ENCODE peak calls at places on chromosomes 11 and 22, in four cellular contexts. V is activated CD4-positive, alpha-beta T cell treated with anti-CD3 and anti-CD28 coated beads for 48 hours; N is GM12865; L is PC-3. M is an unnamed sample.

GRCh38 chr11:11263238-11264030 is 89.6 kb downstream of the CSNK2A3 start:
- DNase-seq in V (no peak), N (peak), L (peak), M (no peak)

GRCh38 chr11:64933935-64934693 is 1.6 kb downstream of the GPHA2 start:
- DNase-seq in V (no peak), N (no peak), L (no peak), M (no peak)

GRCh38 chr11:78941226-78941851 is 366.7 kb upstream of the NARS2 start:
- DNase-seq in V (no peak), N (no peak), L (no peak), M (no peak)

GRCh38 chr11:15993360-15993759 is 363.0 kb downstream of the SOX6 start:
- DNase-seq in V (no peak), N (no peak), L (no peak), M (no peak)

GRCh38 chr11:34586655-34587281 is 34.1 kb upstream of the EHF start:
- DNase-seq in V (no peak), N (no peak), L (peak), M (no peak)

GRCh38 chr11:47356129-47356997 is 3.9 kb upstream of the MYBPC3 start:
- DNase-seq in V (no peak), N (no peak), L (no peak), M (no peak)

GRCh38 chr22:37260939-37261338 is 16.9 kb upstream of the RAC2 start:
- DNase-seq in V (peak), N (peak), L (peak), M (peak)

GRCh38 chr22:49551446-49551845 is 276.2 kb downstream of the BRD1 start:
- DNase-seq in V (no peak), N (no peak), L (no peak), M (no peak)

GRCh38 chr11:3950996-3951662 is 95.7 kb downstream of the STIM1 start:
- DNase-seq in V (no peak), N (no peak), L (no peak), M (peak)

GRCh38 chr11:128707671-128708070 is 13.8 kb downstream of the FLI1 start:
- DNase-seq in V (no peak), N (no peak), L (peak), M (no peak)

GRCh38 chr11:111557425-111558111 is 17.0 kb downstream of the LAYN start:
- DNase-seq in V (no peak), N (no peak), L (peak), M (no peak)

M was measured in OCI-M1.